ENCODE peak calls at places on chromosomes 7 and 10, in six cellular contexts. M is lung, X is Peyer's patch, Q is SK-N-SH, I is tibial artery, B is esophagus squamous epithelium. W is an unnamed sample.

GRCh38 chr7:106177738-106178592 is 65.9 kb upstream of the SYPL1 start:
- DNase-seq in M (no peak), X (no peak), Q (no peak), I (no peak), B (no peak), W (peak; percentile 36)

GRCh38 chr7:50092579-50093411 is at the start of gene ZPBP:
- DNase-seq in M (no peak), X (no peak), Q (peak; percentile 65), I (no peak), B (no peak), W (peak; percentile 41)

GRCh38 chr7:139095194-139095659 is 14.3 kb downstream of the ZC3HAV1 start:
- DNase-seq in M (no peak), X (peak; percentile 84), Q (no peak), I (peak; percentile 27), B (peak; percentile 9), W (peak; percentile 79)

GRCh38 chr7:118169146-118169545 is 14.8 kb upstream of the LSM8 start:
- DNase-seq in M (no peak), X (no peak), Q (no peak), I (no peak), B (no peak), W (no peak)

GRCh38 chr10:110083884-110084283 is 76.1 kb downstream of the ADD3 start:
- DNase-seq in M (no peak), X (no peak), Q (no peak), I (no peak), B (no peak), W (peak; percentile 14)

GRCh38 chr7:44796034-44796503 is 412 bp upstream of the PPIA start:
- DNase-seq in M (no peak), X (peak; percentile 41), Q (no peak), I (no peak), B (no peak), W (peak; percentile 88)

GRCh38 chr10:52621635-52622079 is 150.9 kb downstream of the MBL2 start:
- DNase-seq in M (no peak), X (no peak), Q (peak; percentile 42), I (no peak), B (no peak), W (no peak)

GRCh38 chr7:20998309-20998708 is 211.6 kb upstream of the SP8 start:
- DNase-seq in M (no peak), X (no peak), Q (no peak), I (no peak), B (no peak), W (no peak)

GRCh38 chr7:16753102-16753931 is at the start of gene TSPAN13:
- DNase-seq in M (peak; percentile 93), X (peak; percentile 85), Q (peak; percentile 93), I (peak; percentile 25), B (peak; percentile 46), W (peak; percentile 87)

GRCh38 chr10:48701139-48701901 is 16.6 kb downstream of the WDFY4 start:
- DNase-seq in M (no peak), X (no peak), Q (no peak), I (no peak), B (no peak), W (no peak)
- H3K27me3 ChIP-seq in M (no peaks in the 10 kb centered on the region), X (no peaks in the 10 kb centered on the region), Q (no peaks in the 10 kb centered on the region), I (no peaks in the 10 kb centered on the region), B (no peaks in the 10 kb centered on the region), W (peaks cover 40% of the 10 kb centered on the region)

GRCh38 chr7:85018498-85018897 is 168.4 kb downstream of the SEMA3D start:
- DNase-seq in M (no peak), X (no peak), Q (no peak), I (no peak), B (no peak), W (no peak)
- TF ChIP-seq CTCF in M (no peak), X (no peak), Q (no peak), I (no peak), B (no peak), W (no peak)

DNA sequence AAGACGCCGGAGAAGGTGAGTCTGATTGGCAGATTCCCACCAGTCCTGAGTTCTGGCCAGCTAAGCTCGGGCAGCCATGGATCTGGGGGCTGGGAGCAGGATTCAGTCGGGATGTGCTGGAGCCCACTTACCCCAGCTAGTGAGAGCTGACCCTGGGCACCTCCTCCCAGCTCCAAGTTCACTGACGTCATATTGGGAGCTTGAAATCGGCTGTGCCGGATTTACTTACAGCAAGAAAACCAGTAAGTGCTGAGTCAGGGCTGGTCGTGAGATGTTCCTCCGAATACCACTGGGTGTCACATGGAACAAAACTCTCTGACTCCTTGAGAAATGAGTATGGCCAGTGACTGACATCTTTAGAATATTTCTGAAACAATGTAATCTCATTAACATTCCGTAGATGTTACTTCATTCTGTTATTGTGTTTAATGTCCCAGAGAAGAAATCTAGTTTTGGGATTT is 621.2 kb downstream of the SDK1 start:
- DNase-seq in M (no peak), X (no peak), Q (peak; percentile 35), I (peak; percentile 41), B (no peak), W (peak; percentile 81)
- H3K4me3 ChIP-seq in M (no peak overlapping the region), X (no peak overlapping the region), Q (no peak overlapping the region), I (no peak overlapping the region), B (no peak overlapping the region), W (no peak overlapping the region)

GRCh38 chr7:98619450-98620321 is 2.6 kb downstream of the NPTX2 start:
- DNase-seq in M (peak; percentile 53), X (no peak), Q (peak; percentile 33), I (no peak), B (no peak), W (peak; percentile 94)
- H3K27me3 ChIP-seq in M (peaks cover 9% of the 10 kb centered on the region), X (no peaks in the 10 kb centered on the region), Q (no peaks in the 10 kb centered on the region), I (peaks cover 59% of the 10 kb centered on the region), B (peaks cover 12% of the 10 kb centered on the region), W (peaks cover 29% of the 10 kb centered on the region)